ENCODE peak calls at places on chromosomes 6 and 20, in six cellular contexts. N is transverse colon, T is H1, H is HCT116, P is breast epithelium, A is suprapubic skin. Q is an unnamed sample.

GRCh38 chr20:64212750-64213149 is 42.8 kb upstream of the PCMTD2 start:
- DNase-seq in A (no peak), H (no peak), N (no peak), T (no peak), P (no peak), Q (no peak)

GRCh38 chr20:25353754-25354705 is 36.6 kb downstream of the ABHD12 start:
- DNase-seq in T (no peak), H (no peak), P (no peak), A (no peak), N (no peak), Q (no peak)

GRCh38 chr20:37735541-37735940 is 41.7 kb downstream of the CTNNBL1 start:
- DNase-seq in H (no peak), P (no peak), A (no peak), T (no peak), N (no peak), Q (no peak)

GRCh38 chr20:6142348-6142993 is 19.6 kb upstream of the FERMT1 start:
- DNase-seq in P (no peak), N (peak; percentile 52), H (peak; percentile 60), T (peak; percentile 67), A (no peak), Q (no peak)

GRCh38 chr6:28597217-28597835 is 71.6 kb downstream of the GPX5 start:
- DNase-seq in P (no peak), H (peak; percentile 83), T (peak; percentile 86), N (no peak), A (no peak), Q (no peak)

GRCh38 chr20:24523661-24524060 is 54.2 kb downstream of the SYNDIG1 start:
- DNase-seq in N (no peak), T (no peak), H (no peak), P (no peak), A (no peak), Q (no peak)

GRCh38 chr6:122735618-122736017 is 43.9 kb upstream of the FABP7 start:
- DNase-seq in P (no peak), H (no peak), N (no peak), A (no peak), T (no peak), Q (no peak)

GRCh38 chr20:37904008-37904675 is 1.2 kb downstream of the VSTM2L start:
- DNase-seq in H (no peak), T (no peak), A (no peak), P (no peak), N (no peak), Q (no peak)

GRCh38 chr6:157974341-157974894 is 7.2 kb upstream of the SYNJ2 start:
- DNase-seq in P (no peak), H (no peak), T (no peak), N (no peak), A (peak; percentile 52), Q (no peak)

GRCh38 chr6:73866305-73866704 is 170.3 kb downstream of the CD109 start:
- DNase-seq in H (no peak), A (no peak), P (no peak), T (no peak), N (no peak), Q (no peak)

GRCh38 chr6:87925373-87926060 is 122.1 kb upstream of the SPACA1 start:
- DNase-seq in H (no peak), A (no peak), N (peak; percentile 55), P (no peak), T (no peak), Q (no peak)

GRCh38 chr6:155313602-155314091 is 637 bp downstream of the TFB1M start:
- DNase-seq in T (no peak), H (no peak), A (no peak), N (no peak), P (no peak), Q (no peak)

GRCh38 chr6:70108230-70108629 is 194.7 kb downstream of the COL9A1 start:
- DNase-seq in H (peak; percentile 10), N (no peak), P (no peak), A (no peak), T (no peak), Q (no peak)

GRCh38 chr6:155762649-155763048 is 307.0 kb upstream of the NOX3 start:
- DNase-seq in A (no peak), H (no peak), N (no peak), T (no peak), P (no peak), Q (no peak)

GRCh38 chr6:25991785-25992412 is 29.3 kb downstream of the TRIM38 start:
- DNase-seq in P (peak; percentile 66), N (peak; percentile 80), H (no peak), T (peak; percentile 67), A (peak; percentile 91), Q (no peak)

GRCh38 chr6:71599366-71599765 is 287.0 kb upstream of the RIMS1 start:
- DNase-seq in N (no peak), P (no peak), H (no peak), A (no peak), T (no peak), Q (no peak)

GRCh38 chr20:32050851-32051556 is 1.0 kb upstream of the HCK start:
- DNase-seq in T (peak; percentile 69), H (no peak), A (no peak), P (no peak), N (peak; percentile 44), Q (no peak)

GRCh38 chr6:170087946-170088348 is 202.9 kb downstream of the DLL1 start:
- DNase-seq in N (peak; percentile 55), P (no peak), H (no peak), A (peak; percentile 79), T (peak; percentile 43), Q (no peak)

GRCh38 chr20:44748005-44748370 is 2.3 kb downstream of the KCNK15 start:
- DNase-seq in T (no peak), H (peak; percentile 18), A (no peak), P (no peak), N (no peak), Q (no peak)

GRCh38 chr6:109222848-109223247 is 127.5 kb downstream of the CEP57L1 start:
- DNase-seq in N (no peak), T (no peak), A (no peak), H (no peak), P (no peak), Q (no peak)

GRCh38 chr6:150286919-150287318 is 81.9 kb upstream of the IYD start:
- DNase-seq in N (no peak), H (no peak), A (no peak), P (no peak), T (no peak), Q (no peak)

GRCh38 chr20:21508230-21509078 is 5.4 kb downstream of the NKX2-2 start:
- DNase-seq in N (no peak), T (peak; percentile 58), H (no peak), A (no peak), P (no peak), Q (no peak)

GRCh38 chr6:142907544-142907943 is 37.4 kb downstream of the HIVEP2 start:
- DNase-seq in N (no peak), P (no peak), H (no peak), T (no peak), A (no peak), Q (no peak)

DNA sequence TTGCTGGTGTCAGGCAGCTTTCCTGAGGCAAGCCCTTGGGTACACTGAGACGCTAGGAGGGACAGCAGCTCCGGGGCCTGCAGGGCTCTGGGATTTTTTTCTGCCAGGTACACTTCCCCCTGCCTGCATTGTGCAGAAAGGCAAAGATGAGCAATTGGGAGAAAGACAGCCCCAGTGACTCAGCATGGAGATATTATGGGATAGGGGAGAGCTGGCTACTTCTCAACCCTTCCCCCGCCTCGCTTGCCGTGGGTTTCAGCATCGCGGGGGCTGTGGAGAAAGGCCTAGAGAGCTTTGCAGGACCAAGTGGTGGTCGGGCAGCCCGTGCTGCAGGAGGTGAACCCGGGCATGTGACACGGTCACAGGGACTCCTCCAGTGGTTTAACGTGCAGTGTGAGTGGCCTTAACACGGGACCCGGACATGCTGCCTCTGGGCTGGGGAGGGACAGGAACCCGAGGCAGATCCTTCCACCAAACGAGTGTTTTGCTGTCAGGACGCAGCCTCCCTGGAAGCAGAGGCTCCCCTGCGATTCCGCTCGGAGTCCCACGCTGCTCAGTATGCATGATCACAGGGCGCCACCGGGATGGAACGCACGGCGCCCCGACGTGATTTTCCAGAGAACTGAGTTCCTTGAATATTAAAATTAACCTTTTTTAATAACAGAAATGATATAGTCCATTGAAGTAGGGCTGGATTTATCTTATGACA is 139.9 kb downstream of the CDH4 start:
- DNase-seq in P (no peak), A (no peak), T (peak; percentile 53), N (no peak), H (no peak), Q (no peak)
- TF ChIP-seq CTCF in P (no peak), A (no peak), T (no peak), N (no peak), H (no peak), Q (no peak)

GRCh38 chr6:3929281-3929798 is 80.2 kb downstream of the FAM50B start:
- DNase-seq in A (no peak), P (no peak), H (no peak), N (no peak), T (no peak), Q (no peak)
- TF ChIP-seq POLR2AphosphoS5 in A (peak; percentile 72), P (peak; percentile 67), H (no peak), N (no peak), T (no peak), Q (no peak)

GRCh38 chr6:130394238-130394637 is 28.4 kb downstream of the TMEM200A start:
- DNase-seq in P (no peak), N (no peak), H (no peak), T (no peak), A (no peak), Q (no peak)

GRCh38 chr6:130390890-130391289 is 25.1 kb downstream of the TMEM200A start:
- DNase-seq in H (no peak), T (no peak), P (no peak), A (no peak), N (no peak), Q (no peak)

GRCh38 chr6:130393306-130393705 is 27.5 kb downstream of the TMEM200A start:
- DNase-seq in A (no peak), T (no peak), P (no peak), N (no peak), H (no peak), Q (no peak)

GRCh38 chr6:130395164-130395563 is 29.3 kb downstream of the TMEM200A start:
- DNase-seq in P (no peak), H (no peak), N (no peak), T (no peak), A (no peak), Q (no peak)

GRCh38 chr6:130396722-130397121 is 30.9 kb downstream of the TMEM200A start:
- DNase-seq in A (no peak), T (no peak), H (no peak), N (no peak), P (no peak), Q (no peak)
- H3K4me3 ChIP-seq in A (no peak overlapping the region), T (no peak overlapping the region), H (no peak overlapping the region), N (peak overlapping the region; percentile 21), P (peak overlapping the region; percentile 43), Q (no peak overlapping the region)

DNA sequence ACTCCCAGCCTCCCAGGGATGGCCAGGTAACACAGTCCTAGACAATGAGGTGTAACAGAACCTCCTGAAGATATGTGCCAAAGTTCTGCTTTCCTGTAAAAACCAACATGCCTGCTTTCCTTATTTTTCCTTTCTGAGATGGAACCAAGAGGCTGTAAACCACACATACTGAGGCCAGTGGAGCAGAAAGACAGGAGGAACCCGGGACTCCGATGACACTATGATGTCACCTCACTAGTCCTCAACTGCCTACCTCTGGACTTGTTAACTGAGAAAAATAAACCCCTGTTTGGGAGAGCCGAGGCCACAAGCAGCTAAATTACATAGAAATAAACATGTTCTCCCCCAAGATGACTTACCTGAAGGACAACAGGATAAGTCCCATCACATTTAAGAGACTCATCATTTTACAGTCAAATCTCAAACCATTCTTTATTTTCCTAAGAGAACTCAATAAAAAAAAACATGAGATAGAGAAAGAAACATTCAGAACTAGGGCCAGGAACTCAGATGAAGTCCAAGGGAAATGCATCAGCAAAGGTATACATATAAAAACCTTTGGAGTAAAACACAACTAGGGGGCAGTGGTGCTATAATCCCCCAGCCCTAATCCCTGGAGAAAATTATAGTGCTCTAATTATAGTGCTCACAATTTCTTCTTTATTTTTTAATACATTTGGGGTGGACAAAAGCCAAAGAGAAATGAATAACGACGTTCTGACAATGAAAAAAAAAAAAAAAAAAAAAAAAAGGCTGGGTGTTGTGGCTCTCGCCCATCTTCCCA is 100.4 kb upstream of the EMILIN3 start:
- DNase-seq in T (no peak), A (no peak), N (no peak), P (no peak), H (no peak), Q (no peak)
- TF ChIP-seq CTCF in T (no peak), A (no peak), N (no peak), P (no peak), H (peak; percentile 10), Q (no peak)